ENCODE peak calls at places on chromosomes 3 and 15, in four cellular contexts. V is colonic mucosa; B is neural progenitor cell; S is CD8-positive, alpha-beta memory T cell. T is an unnamed sample.

GRCh38 chr3:42655331-42655888 is 1.9 kb downstream of the ZBTB47 start:
- DNase-seq in V (no peak), B (peak; percentile 38), S (no peak), T (peak; percentile 68)

GRCh38 chr3:11204697-11205397 is 50.6 kb downstream of the HRH1 start:
- DNase-seq in V (no peak), B (peak; percentile 26), S (no peak), T (peak; percentile 38)

GRCh38 chr3:119311191-119311925 is 17.2 kb downstream of the ARHGAP31 start:
- DNase-seq in V (no peak), B (no peak), S (no peak), T (no peak)

GRCh38 chr3:113441051-113441770 is at the start of gene CFAP44:
- DNase-seq in V (peak; percentile 85), B (peak; percentile 88), S (peak; percentile 46), T (peak; percentile 96)

GRCh38 chr15:99414755-99415731 is 150.7 kb upstream of the MEF2A start:
- DNase-seq in V (peak; percentile 10), B (peak; percentile 1), S (no peak), T (peak; percentile 26)

GRCh38 chr3:167705840-167706239 is 28.9 kb downstream of the PDCD10 start:
- DNase-seq in V (no peak), B (no peak), S (no peak), T (no peak)

GRCh38 chr3:42090973-42091731 is at the start of gene TRAK1:
- DNase-seq in V (no peak), B (no peak), S (no peak), T (no peak)

GRCh38 chr15:70167155-70167554 is 69.4 kb upstream of the TLE3 start:
- DNase-seq in V (no peak), B (no peak), S (no peak), T (no peak)

GRCh38 chr15:26561994-26562730 is 210.7 kb downstream of the GABRB3 start:
- DNase-seq in V (no peak), B (no peak), S (no peak), T (no peak)

GRCh38 chr15:45179221-45179985 is 8.4 kb downstream of the SHF start:
- DNase-seq in V (peak; percentile 74), B (peak; percentile 57), S (peak; percentile 33), T (peak; percentile 90)

GRCh38 chr3:47342156-47342555 is 38.7 kb upstream of the PTPN23 start:
- DNase-seq in V (no peak), B (no peak), S (no peak), T (no peak)
- H3K36me3 ChIP-seq in V (no peaks in the 10 kb centered on the region), B (no peaks in the 10 kb centered on the region), S (peaks cover 12% of the 10 kb centered on the region), T (peaks cover 15% of the 10 kb centered on the region)

GRCh38 chr15:41269887-41270286 is 38.8 kb downstream of the CHP1 start:
- DNase-seq in V (no peak), B (no peak), S (no peak), T (no peak)
- H3K36me3 ChIP-seq in V (peaks cover 18% of the 10 kb centered on the region), B (no peaks in the 10 kb centered on the region), S (no peaks in the 10 kb centered on the region), T (peaks cover 1% of the 10 kb centered on the region)

GRCh38 chr3:171878441-171879225 is 35.5 kb downstream of the TMEM212 start:
- DNase-seq in V (no peak), B (peak; percentile 27), S (no peak), T (no peak)

GRCh38 chr3:171879472-171879871 is 36.3 kb downstream of the TMEM212 start:
- DNase-seq in V (no peak), B (no peak), S (no peak), T (no peak)

GRCh38 chr3:171883893-171884279 is 40.7 kb downstream of the TMEM212 start:
- DNase-seq in V (no peak), B (no peak), S (no peak), T (no peak)

GRCh38 chr3:171883257-171883892 is 40.2 kb downstream of the TMEM212 start:
- DNase-seq in V (no peak), B (no peak), S (no peak), T (no peak)

DNA sequence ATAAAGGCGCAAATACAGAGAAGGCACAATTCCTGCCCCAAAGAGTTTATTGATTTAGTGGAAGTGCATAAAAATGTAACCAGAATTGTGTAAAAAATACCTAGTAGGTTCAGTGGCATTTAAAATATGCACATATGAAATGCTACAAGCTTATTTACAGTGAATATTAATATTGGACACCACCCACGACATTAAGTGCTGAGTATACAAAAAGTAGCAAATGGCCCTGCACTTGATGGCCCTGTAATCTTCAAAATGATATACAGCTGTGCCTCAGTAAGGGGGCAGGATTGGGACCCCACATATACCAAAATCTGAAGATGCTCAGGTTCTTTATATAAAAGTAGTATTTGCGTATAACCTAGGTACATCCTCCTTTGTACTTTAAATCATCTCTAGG is 37.3 kb downstream of the TMEM212 start:
- DNase-seq in V (no peak), B (no peak), S (no peak), T (no peak)
- H3K36me3 ChIP-seq in V (no peaks in the 10 kb centered on the region), B (no peaks in the 10 kb centered on the region), S (no peaks in the 10 kb centered on the region), T (no peaks in the 10 kb centered on the region)

DNA sequence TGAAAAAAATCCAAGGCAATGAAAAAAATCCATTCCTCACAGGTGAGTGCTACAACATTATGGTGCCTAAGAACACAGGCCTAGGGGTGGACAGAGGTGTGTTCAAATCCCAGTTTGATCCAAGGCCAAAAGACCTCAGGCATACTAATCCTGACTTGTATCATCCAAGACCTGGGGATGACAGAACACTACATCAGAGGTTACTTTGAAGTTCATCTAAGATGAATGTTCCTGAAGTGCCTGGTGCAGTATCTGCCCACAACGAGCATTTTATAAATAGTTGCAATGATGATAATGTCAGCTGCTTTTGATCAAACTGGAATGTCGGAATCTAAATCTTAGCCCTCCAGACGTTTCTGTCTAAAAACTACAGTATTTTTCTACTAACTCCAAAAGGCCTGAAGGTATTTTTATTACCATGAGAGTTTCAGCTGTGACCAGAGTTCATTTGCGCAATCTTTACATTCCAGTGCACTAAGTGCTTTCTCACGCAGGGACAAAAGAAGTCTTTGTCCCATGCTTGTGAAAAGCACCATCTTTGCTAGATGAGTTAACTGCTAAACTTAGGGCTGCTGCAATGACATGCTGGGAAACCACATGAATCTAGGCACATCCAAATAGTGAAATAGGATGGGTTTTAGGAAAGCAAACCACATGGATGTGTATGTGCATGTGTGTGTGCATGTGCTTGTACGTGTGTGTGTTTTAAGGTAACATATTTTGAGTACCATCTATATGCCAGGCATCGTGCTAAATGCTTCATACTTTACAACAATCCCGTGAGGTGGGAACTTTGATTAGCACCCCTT is 18.1 kb downstream of the ANXA2 start:
- DNase-seq in V (peak; percentile 44), B (peak; percentile 74), S (no peak), T (no peak)
- H3K36me3 ChIP-seq in V (peaks cover 4% of the 10 kb centered on the region), B (no peaks in the 10 kb centered on the region), S (peaks cover 12% of the 10 kb centered on the region), T (peaks cover 5% of the 10 kb centered on the region)

DNA sequence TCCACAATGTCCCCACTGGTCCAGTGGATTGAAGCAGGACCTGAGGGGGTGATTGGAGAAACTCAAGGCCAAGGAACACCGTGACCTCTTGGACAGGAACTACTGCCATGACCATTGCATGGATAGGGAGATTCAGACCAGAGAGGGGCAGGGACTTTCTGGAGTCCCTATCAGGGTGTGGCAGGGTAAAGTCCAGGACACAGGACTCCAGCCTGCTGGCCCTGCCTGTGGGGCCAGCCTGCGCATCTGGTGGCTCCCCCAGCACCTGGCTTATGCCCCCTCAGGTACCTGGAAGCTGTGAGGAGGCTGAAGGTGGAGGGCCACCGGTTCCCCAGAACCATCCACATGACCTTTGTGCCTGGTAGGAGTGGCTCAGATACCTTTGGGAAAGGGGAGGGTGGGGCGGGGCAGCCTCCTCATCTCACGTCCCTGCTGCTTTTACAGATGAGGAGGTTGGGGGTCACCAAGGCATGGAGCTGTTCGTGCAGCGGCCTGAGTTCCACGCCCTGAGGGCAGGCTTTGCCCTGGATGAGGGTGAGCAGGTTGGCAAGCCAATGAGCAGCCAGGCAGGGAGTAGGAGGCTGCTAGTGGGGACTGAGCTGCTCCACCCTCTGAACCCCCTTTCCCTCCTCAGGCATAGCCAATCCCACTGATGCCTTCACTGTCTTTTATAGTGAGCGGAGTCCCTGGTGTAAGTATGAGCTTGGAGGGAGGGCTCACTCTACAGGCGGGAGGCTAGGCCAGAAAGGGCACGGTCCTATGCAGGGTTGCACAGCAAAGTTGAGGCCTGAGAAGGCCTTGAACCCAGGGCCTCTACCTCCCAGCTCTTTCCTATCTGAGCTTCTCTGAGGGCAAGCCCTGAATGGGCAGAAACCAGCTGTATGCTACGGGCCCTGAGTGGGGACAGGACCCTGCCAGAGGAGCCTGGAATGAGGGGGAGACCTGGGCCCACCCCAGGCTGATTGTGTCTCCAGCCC is 2.9 kb downstream of the ACY1 start:
- DNase-seq in V (peak; percentile 76), B (no peak), S (no peak), T (no peak)
- H3K36me3 ChIP-seq in V (no peaks in the 10 kb centered on the region), B (no peaks in the 10 kb centered on the region), S (no peaks in the 10 kb centered on the region), T (peaks cover 2% of the 10 kb centered on the region)

GRCh38 chr15:58530056-58530590 is 98.3 kb downstream of the LIPC start:
- DNase-seq in V (no peak), B (no peak), S (no peak), T (no peak)
- H3K36me3 ChIP-seq in V (no peaks in the 10 kb centered on the region), B (no peaks in the 10 kb centered on the region), S (no peaks in the 10 kb centered on the region), T (no peaks in the 10 kb centered on the region)

GRCh38 chr3:90091557-90091956 is 984.1 kb downstream of the EPHA3 start:
- DNase-seq in V (peak; percentile 19), B (peak; percentile 61), S (no peak), T (peak; percentile 10)

DNA sequence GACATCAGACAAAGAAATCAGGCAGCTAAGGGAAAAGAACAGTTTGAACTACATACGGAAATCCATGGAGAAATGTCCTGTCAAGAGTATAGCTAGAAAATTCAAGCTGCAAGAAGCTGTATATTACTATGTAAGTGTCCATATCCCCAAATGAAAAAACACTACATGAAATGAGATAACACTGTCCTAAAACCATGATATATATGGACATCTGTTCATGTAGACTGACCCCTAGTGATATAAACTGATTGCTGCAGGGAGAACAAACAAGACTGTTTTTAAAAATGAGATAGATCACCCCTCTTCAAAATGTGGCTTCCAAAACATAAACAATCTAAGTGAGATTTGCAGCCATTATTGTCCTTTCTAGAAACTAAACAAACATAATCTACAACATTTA is 985.6 kb downstream of the EPHA3 start:
- DNase-seq in V (no peak), B (peak; percentile 11), S (no peak), T (peak; percentile 2)
- H3K36me3 ChIP-seq in V (no peaks in the 10 kb centered on the region), B (no peaks in the 10 kb centered on the region), S (no peaks in the 10 kb centered on the region), T (no peaks in the 10 kb centered on the region)

GRCh38 chr3:136332302-136332701 is 82.2 kb downstream of the PCCB start:
- DNase-seq in V (no peak), B (no peak), S (no peak), T (no peak)
- H3K36me3 ChIP-seq in V (no peaks in the 10 kb centered on the region), B (no peaks in the 10 kb centered on the region), S (peaks cover 15% of the 10 kb centered on the region), T (peaks cover 6% of the 10 kb centered on the region)

GRCh38 chr3:126995254-126995770 is 12.4 kb downstream of the PLXNA1 start:
- DNase-seq in V (no peak), B (no peak), S (no peak), T (no peak)
- H3K36me3 ChIP-seq in V (no peaks in the 10 kb centered on the region), B (no peaks in the 10 kb centered on the region), S (no peaks in the 10 kb centered on the region), T (peaks cover 1% of the 10 kb centered on the region)